ENCODE peak calls at places on chromosome 5, in five cellular contexts. W is K562, Z is IMR-90, S is HepG2, E is GM12878. J is an unnamed sample.

GRCh38 chr5:33817301-33817700 is 74.5 kb downstream of the ADAMTS12 start:
- DNase-seq in W (no peak), Z (no peak), S (no peak), E (no peak), J (no peak)

GRCh38 chr5:73729329-73729728 is 103.3 kb downstream of the ARHGEF28 start:
- DNase-seq in W (no peak), Z (peak), S (peak), E (no peak), J (no peak)

GRCh38 chr5:85533324-85533723 is 1084.4 kb upstream of the COX7C start:
- DNase-seq in W (no peak), Z (no peak), S (no peak), E (no peak), J (no peak)

GRCh38 chr5:103375356-103375755 is 116.8 kb downstream of the MACIR start:
- DNase-seq in W (no peak), Z (peak), S (no peak), E (no peak), J (no peak)

GRCh38 chr5:170643591-170643990 is 139.8 kb downstream of the KCNIP1 start:
- DNase-seq in W (no peak), Z (no peak), S (no peak), E (no peak), J (no peak)

GRCh38 chr5:39063037-39063436 is 11.2 kb downstream of the RICTOR start:
- DNase-seq in W (no peak), Z (no peak), S (no peak), E (no peak), J (no peak)

GRCh38 chr5:75260708-75261107 is 24.0 kb upstream of the ANKRD31 start:
- DNase-seq in W (no peak), Z (no peak), S (peak), E (no peak), J (no peak)

GRCh38 chr5:21236896-21237830 is 1249.2 kb upstream of the CDH18 start:
- DNase-seq in W (no peak), Z (no peak), S (no peak), E (no peak), J (no peak)

GRCh38 chr5:179254638-179255271 is 90.5 kb downstream of the ADAMTS2 start:
- DNase-seq in W (no peak), Z (no peak), S (no peak), E (no peak), J (no peak)

GRCh38 chr5:159605585-159605984 is 275.3 kb upstream of the IL12B start:
- DNase-seq in W (no peak), Z (no peak), S (no peak), E (no peak), J (no peak)

GRCh38 chr5:159601216-159601615 is 270.9 kb upstream of the IL12B start:
- DNase-seq in W (no peak), Z (no peak), S (no peak), E (no peak), J (no peak)

GRCh38 chr5:159602434-159602833 is 272.1 kb upstream of the IL12B start:
- DNase-seq in W (no peak), Z (no peak), S (no peak), E (no peak), J (no peak)
- TF ChIP-seq MXI1 in W (no peak), Z (no peak), S (no peak), E (no peak), J (no peak)

GRCh38 chr5:160959804-160960203 is 107.8 kb upstream of the ATP10B start:
- DNase-seq in W (no peak), Z (no peak), S (no peak), E (peak), J (no peak)
- TF ChIP-seq MXI1 in W (no peak), Z (no peak), S (no peak), E (no peak), J (no peak)

DNA sequence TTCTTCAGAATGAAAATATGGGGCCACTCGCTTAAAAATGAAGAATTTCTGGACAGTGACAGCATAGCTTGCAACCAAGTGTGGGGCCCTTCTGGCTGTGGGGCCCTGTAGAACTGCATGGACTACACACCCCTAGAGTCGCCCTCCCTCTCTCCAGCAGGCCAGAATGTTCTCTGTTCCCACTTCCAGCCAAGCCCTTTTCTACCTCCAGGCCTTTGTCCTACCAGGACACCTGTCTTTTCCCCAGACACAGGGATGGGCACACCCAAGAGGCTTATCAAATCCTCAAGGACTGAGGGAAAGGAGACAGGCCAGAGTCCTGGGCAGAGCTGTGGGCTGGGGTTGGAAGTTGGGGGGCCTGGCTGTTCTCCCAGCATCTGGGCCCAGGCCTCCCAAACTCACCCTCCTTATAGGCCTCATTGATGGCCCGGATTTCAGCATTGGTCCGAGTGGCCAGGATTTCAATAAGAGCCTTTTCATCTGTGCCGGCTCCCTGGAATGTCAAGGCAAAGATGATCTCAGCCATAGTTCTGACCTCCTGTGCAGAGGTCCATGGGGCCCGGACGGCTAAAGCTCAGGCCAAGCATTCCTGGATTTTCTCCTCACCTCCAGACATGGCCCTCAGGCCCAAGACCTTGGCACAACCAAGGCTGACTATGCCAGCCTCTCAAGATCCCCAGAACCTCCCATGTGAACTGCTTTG is 38.2 kb upstream of the TNIP1 start:
- DNase-seq in W (no peak), Z (no peak), S (no peak), E (no peak), J (no peak)
- TF ChIP-seq MXI1 in W (no peak), Z (no peak), S (no peak), E (no peak), J (no peak)

DNA sequence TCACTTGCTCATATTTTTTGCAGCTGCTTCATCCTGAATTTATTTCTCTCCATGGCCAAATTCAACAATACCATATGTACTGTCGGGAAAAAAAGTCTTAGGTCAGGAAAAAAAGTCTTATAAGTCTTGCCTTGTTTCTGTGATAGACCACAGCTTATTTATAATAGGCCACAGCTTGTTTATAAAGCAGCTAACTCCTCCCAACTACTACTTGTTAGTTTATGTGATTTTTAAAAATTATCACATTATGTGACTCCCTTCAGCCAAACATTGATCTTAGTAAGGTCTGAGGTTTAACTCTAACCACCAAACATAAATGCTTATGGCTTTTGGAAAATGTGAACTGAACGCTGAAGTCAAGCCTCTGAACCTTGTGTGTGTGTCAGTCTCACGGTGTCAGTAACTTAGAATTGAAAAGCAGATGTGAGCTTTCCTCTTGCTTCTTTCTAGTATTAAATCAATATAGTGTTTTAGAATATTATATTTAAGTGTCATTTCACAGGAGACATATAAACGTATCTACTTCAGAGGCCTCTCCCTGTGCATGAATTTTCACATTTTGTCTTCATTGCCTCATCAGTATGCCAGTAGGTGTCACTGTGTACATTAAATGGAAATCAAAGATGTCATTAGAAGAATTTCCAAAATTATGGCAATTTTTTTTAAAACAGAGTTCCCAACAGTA is 51.3 kb downstream of the SNX24 start:
- DNase-seq in W (no peak), Z (peak), S (peak), E (no peak), J (no peak)
- TF ChIP-seq MXI1 in W (no peak), Z (no peak), S (no peak), E (no peak), J (no peak)

DNA sequence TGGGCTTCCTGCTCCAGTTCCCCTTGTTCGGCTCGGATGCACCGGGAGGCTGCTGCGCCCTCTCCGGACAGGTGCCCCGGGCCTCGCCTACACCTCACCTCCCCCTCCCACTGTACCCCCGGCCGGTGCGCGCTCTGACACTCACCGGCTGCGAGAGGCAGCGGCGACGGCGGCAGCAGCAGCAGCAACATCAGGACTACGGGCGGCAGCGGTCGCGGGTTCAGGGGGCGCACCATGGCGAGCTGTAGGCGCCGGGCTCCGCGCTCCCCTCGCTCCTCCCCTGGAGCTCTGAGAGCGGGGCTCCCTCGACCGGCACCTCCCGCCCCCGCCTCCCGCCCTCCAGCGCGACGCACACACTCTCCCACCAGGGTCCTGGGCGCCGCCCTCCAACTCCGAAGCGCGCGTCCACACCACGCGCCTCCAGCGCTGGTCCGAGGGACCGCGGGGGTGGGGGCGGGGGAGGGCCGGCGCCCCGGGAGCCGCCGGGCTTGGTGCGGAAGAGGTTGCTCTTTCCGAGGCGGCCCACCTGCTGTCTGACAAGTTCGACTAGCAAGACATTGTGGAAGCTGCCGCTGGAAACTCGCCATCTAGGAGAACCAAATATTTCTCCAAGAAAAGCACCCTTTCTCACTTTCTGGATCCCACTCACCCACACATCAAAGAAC is at the start of gene GFRA3:
- DNase-seq in W (peak), Z (no peak), S (no peak), E (no peak), J (peak)
- TF ChIP-seq MXI1 in W (no peak), Z (no peak), S (no peak), E (no peak), J (no peak)

GRCh38 chr5:62343428-62343827 is 37.4 kb downstream of the KIF2A start:
- DNase-seq in W (no peak), Z (peak), S (no peak), E (no peak), J (no peak)

GRCh38 chr5:62348723-62349481 is 42.9 kb downstream of the KIF2A start:
- DNase-seq in W (no peak), Z (no peak), S (no peak), E (no peak), J (no peak)

GRCh38 chr5:62346727-62347126 is 40.7 kb downstream of the KIF2A start:
- DNase-seq in W (no peak), Z (no peak), S (no peak), E (no peak), J (no peak)

GRCh38 chr5:62342476-62342837 is 36.5 kb downstream of the KIF2A start:
- DNase-seq in W (no peak), Z (no peak), S (no peak), E (no peak), J (no peak)

GRCh38 chr5:62347928-62348327 is 41.9 kb downstream of the KIF2A start:
- DNase-seq in W (no peak), Z (no peak), S (no peak), E (no peak), J (no peak)
- TF ChIP-seq MXI1 in W (no peak), Z (no peak), S (no peak), E (no peak), J (no peak)

DNA sequence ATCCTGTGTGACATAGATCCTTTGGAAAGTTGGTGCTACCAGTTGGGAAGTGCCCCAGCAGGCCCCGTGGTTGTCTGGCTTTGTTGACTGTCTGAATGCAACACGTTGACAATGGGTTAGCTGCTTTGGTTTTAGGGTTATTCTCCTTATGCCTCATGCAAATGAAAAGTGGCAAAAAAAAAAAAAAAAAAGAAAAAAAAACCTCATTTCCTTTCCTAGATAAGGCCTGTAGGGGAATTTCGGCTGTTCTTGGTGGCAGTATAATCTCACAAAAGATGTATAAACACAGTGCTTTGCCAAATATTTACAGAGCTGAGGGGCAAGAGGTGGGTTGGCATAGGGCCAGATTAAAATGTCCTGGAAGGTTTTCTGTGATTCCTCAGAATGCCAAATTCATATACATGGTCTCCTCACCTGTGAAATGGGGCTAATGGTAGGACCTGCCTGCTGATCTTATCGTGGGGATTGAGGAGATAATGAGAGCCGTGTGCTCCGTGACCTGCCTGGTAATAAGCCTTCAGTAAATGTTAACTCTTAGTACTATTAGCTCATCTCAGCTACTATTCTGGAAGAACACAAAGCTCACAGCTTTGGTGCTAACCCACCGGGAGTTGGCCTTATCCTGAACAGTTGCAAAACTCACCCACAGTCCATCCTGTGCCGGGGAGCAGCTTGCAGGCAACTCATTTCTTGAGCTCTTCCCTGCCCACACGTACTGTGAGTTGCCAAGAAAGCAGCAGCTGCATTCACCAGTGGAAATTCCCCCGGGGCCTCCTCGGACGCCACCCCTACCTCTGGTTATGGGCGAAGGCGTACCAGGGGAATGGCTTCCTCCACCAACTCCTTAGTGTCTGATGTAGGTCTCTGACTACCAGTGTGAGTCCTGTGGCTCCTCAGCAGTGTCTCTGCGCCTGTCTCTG is 220.3 kb downstream of the NR3C1 start:
- DNase-seq in W (no peak), Z (peak), S (peak), E (peak), J (no peak)
- TF ChIP-seq MXI1 in W (no peak), Z (no peak), S (no peak), E (peak), J (no peak)

GRCh38 chr5:17289681-17290619 is 72.5 kb downstream of the BASP1 start:
- DNase-seq in W (no peak), Z (peak), S (no peak), E (no peak), J (no peak)
- TF ChIP-seq MXI1 in W (no peak), Z (no peak), S (no peak), E (no peak), J (no peak)

DNA sequence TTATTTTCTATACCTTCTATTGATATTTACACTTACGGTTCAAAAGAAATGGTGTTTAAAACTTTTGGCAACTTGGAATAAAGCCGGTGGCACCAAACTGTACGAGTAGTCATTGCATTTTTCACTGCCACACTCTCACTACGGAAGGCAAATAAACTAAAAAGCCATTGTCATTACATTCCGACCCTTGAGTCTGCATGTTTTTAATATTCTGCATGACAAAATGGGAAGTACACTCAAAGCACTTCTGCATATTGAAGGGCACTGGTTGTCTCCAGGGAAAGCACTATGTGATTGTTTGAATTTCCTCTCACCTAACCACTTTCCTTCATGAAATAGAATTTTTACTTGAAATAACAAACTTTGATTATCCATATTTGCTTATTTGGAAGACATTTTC is 426.4 kb downstream of the CETN3 start:
- DNase-seq in W (no peak), Z (no peak), S (no peak), E (no peak), J (no peak)
- TF ChIP-seq MXI1 in W (no peak), Z (no peak), S (no peak), E (no peak), J (no peak)

GRCh38 chr5:36683821-36684434 is 77.5 kb downstream of the SLC1A3 start:
- DNase-seq in W (no peak), Z (peak), S (no peak), E (no peak), J (peak)
- TF ChIP-seq MXI1 in W (no peak), Z (no peak), S (no peak), E (no peak), J (peak)

J was measured in SK-N-SH.